ENCODE peak calls at places on chromosome 12, in seven cellular contexts. C, H, I, R, J, E and B are unnamed samples.

GRCh38 chr12:108381793-108382436 is 42.8 kb upstream of the CMKLR1 start:
- DNase-seq in J (no peak), C (no peak), H (no peak), I (no peak), E (no peak), R (no peak), B (peak)

GRCh38 chr12:57243521-57244305 is 7.3 kb downstream of the STAC3 start:
- DNase-seq in J (peak), C (peak), R (peak), H (peak), E (no peak), I (peak), B (peak)

GRCh38 chr12:96190403-96191170 is 3.6 kb upstream of the ELK3 start:
- DNase-seq in H (no peak), I (no peak), E (no peak), C (no peak), J (no peak), R (no peak), B (peak)

GRCh38 chr12:25767613-25768012 is 190.9 kb upstream of the RASSF8 start:
- DNase-seq in H (no peak), I (no peak), C (no peak), E (no peak), J (no peak), R (no peak), B (no peak)

GRCh38 chr12:131041216-131041967 is 87.7 kb downstream of the ADGRD1 start:
- DNase-seq in H (no peak), R (no peak), C (no peak), E (no peak), I (no peak), J (no peak), B (no peak)

GRCh38 chr12:47777741-47778558 is 4.9 kb downstream of the SLC48A1 start:
- DNase-seq in C (no peak), J (no peak), E (no peak), I (peak), R (no peak), H (no peak), B (no peak)

GRCh38 chr12:53807322-53807721 is 55.5 kb upstream of the CISTR start:
- DNase-seq in H (no peak), C (no peak), R (no peak), J (no peak), E (no peak), I (no peak), B (no peak)

GRCh38 chr12:6450869-6451347 is 934 bp upstream of the TAPBPL start:
- DNase-seq in R (no peak), C (no peak), I (no peak), E (no peak), H (no peak), J (no peak), B (no peak)

GRCh38 chr12:19675361-19675760 is 236.1 kb downstream of the AEBP2 start:
- DNase-seq in H (no peak), I (no peak), C (no peak), R (no peak), E (no peak), J (no peak), B (no peak)

GRCh38 chr12:47741340-47741703 is 16.0 kb upstream of the ENDOU start:
- DNase-seq in E (no peak), C (peak), J (no peak), R (peak), H (peak), I (peak), B (peak)

GRCh38 chr12:46264057-46264456 is 4.8 kb downstream of the SLC38A1 start:
- DNase-seq in C (no peak), R (no peak), E (no peak), J (no peak), H (no peak), I (no peak), B (no peak)

GRCh38 chr12:123828871-123829547 is 66.9 kb downstream of the DNAH10 start:
- DNase-seq in R (no peak), E (no peak), H (no peak), J (no peak), I (no peak), C (no peak), B (no peak)

GRCh38 chr12:75722714-75723200 is 211.3 kb upstream of the KRR1 start:
- DNase-seq in E (no peak), H (peak), R (peak), I (peak), C (peak), J (peak), B (peak)

GRCh38 chr12:76275511-76276093 is 72.6 kb downstream of the BBS10 start:
- DNase-seq in R (no peak), C (no peak), I (peak), H (no peak), E (no peak), J (no peak), B (no peak)

GRCh38 chr12:27940245-27940644 is 32.3 kb downstream of the PTHLH start:
- DNase-seq in E (no peak), H (no peak), R (no peak), I (no peak), C (no peak), J (no peak), B (no peak)

GRCh38 chr12:118850244-118850825 is 131.0 kb upstream of the SRRM4 start:
- DNase-seq in E (no peak), C (no peak), R (peak), I (peak), H (no peak), J (no peak), B (peak)

GRCh38 chr12:65500121-65500846 is 221.8 kb downstream of the MSRB3 start:
- DNase-seq in I (no peak), R (no peak), E (no peak), H (no peak), C (no peak), J (no peak), B (peak)

GRCh38 chr12:24991209-24992049 is 42.5 kb upstream of the BCAT1 start:
- DNase-seq in C (no peak), J (no peak), I (peak), R (peak), E (no peak), H (no peak), B (peak)

GRCh38 chr12:116406529-116406928 is 129.0 kb upstream of the MED13L start:
- DNase-seq in H (peak), E (no peak), J (no peak), R (no peak), I (peak), C (no peak), B (no peak)

GRCh38 chr12:70508178-70508577 is 129.1 kb downstream of the PTPRB start:
- DNase-seq in C (no peak), J (no peak), R (no peak), I (no peak), E (no peak), H (no peak), B (no peak)

GRCh38 chr12:130879212-130879686 is 7.4 kb downstream of the RAN start:
- DNase-seq in J (no peak), C (no peak), R (peak), E (no peak), H (no peak), I (no peak), B (no peak)

GRCh38 chr12:124466200-124467128 is 100.9 kb downstream of the NCOR2 start:
- DNase-seq in R (peak), H (peak), C (peak), I (peak), J (no peak), E (no peak), B (no peak)

GRCh38 chr12:132474237-132474741 is 15.7 kb upstream of the FBRSL1 start:
- DNase-seq in E (no peak), C (no peak), I (no peak), H (no peak), J (no peak), R (peak), B (no peak)

GRCh38 chr12:32679910-32680217 is 763 bp downstream of the DNM1L start:
- DNase-seq in C (no peak), I (no peak), J (no peak), R (no peak), E (no peak), H (no peak), B (no peak)

GRCh38 chr12:7460375-7461259 is 16.7 kb upstream of the CD163L1 start:
- DNase-seq in H (no peak), J (peak), E (no peak), R (peak), C (peak), I (peak), B (peak)

GRCh38 chr12:6376079-6376941 is 947 bp upstream of the SCNN1A start:
- DNase-seq in E (no peak), I (no peak), H (peak), J (no peak), R (no peak), C (no peak), B (peak)

GRCh38 chr12:131452444-131452860 is 258.4 kb upstream of the SFSWAP start:
- DNase-seq in E (no peak), J (no peak), R (peak), I (peak), C (no peak), H (no peak), B (peak)

GRCh38 chr12:44589697-44590096 is 286.4 kb downstream of the NELL2 start:
- DNase-seq in R (no peak), C (no peak), J (no peak), E (no peak), H (no peak), I (no peak), B (no peak)

GRCh38 chr12:75260316-75260715 is 50.7 kb upstream of the KCNC2 start:
- DNase-seq in J (no peak), C (no peak), I (no peak), H (no peak), E (no peak), R (no peak), B (no peak)